ENCODE peak calls at places on chromosome 13, in eight cellular contexts. A is choroid plexus epithelial cell, V is body of pancreas, U is tibial nerve, Q is cardiac fibroblast, H is colonic mucosa, N is fibroblast of lung, D is astrocyte of the spinal cord. W is an unnamed sample.

GRCh38 chr13:97231118-97231831 is 9.1 kb downstream of the MBNL2 start:
- DNase-seq in D (no peak), U (no peak), Q (no peak), N (peak; percentile 47), H (no peak), V (no peak), A (no peak), W (no peak)

GRCh38 chr13:39840201-39840600 is 184.7 kb downstream of the COG6 start:
- DNase-seq in V (no peak), A (no peak), Q (no peak), N (no peak), U (peak; percentile 34), H (no peak), D (peak; percentile 69), W (no peak)

GRCh38 chr13:101449971-101450748 is 2.3 kb upstream of the ITGBL1 start:
- DNase-seq in V (no peak), A (peak; percentile 77), Q (peak; percentile 61), D (peak; percentile 91), H (no peak), N (peak; percentile 96), U (no peak), W (no peak)

GRCh38 chr13:113061796-113062425 is 43.7 kb upstream of the F7 start:
- DNase-seq in H (no peak), N (no peak), V (no peak), Q (no peak), A (no peak), U (no peak), D (no peak), W (no peak)

GRCh38 chr13:76692326-76692725 is 193.9 kb downstream of the KCTD12 start:
- DNase-seq in D (no peak), U (no peak), V (no peak), Q (no peak), N (no peak), A (no peak), H (no peak), W (no peak)

GRCh38 chr13:60584976-60585375 is 188.0 kb downstream of the TDRD3 start:
- DNase-seq in V (no peak), U (peak; percentile 20), D (peak; percentile 62), A (peak; percentile 67), N (peak; percentile 54), Q (peak; percentile 51), H (no peak), W (no peak)

GRCh38 chr13:67148219-67148583 is 81.9 kb downstream of the PCDH9 start:
- DNase-seq in Q (peak; percentile 61), A (peak; percentile 75), V (no peak), D (peak; percentile 79), N (peak; percentile 66), U (no peak), H (no peak), W (no peak)

GRCh38 chr13:88005188-88005587 is 334.0 kb downstream of the SLITRK5 start:
- DNase-seq in V (no peak), Q (no peak), A (peak; percentile 13), H (no peak), U (no peak), D (no peak), N (no peak), W (no peak)

GRCh38 chr13:34730966-34731365 is 211.1 kb upstream of the NBEA start:
- DNase-seq in N (peak; percentile 16), U (no peak), H (no peak), Q (no peak), V (no peak), D (no peak), A (no peak), W (no peak)

GRCh38 chr13:73133536-73133935 is 74.7 kb downstream of the KLF5 start:
- DNase-seq in H (peak; percentile 85), U (no peak), A (no peak), V (no peak), N (peak; percentile 43), D (no peak), Q (no peak), W (no peak)

GRCh38 chr13:110690516-110690915 is 15.4 kb downstream of the CARS2 start:
- DNase-seq in A (no peak), H (no peak), Q (no peak), N (no peak), V (peak; percentile 63), U (no peak), D (no peak), W (peak; percentile 11)

GRCh38 chr13:32045963-32046785 is 14.6 kb downstream of the FRY start:
- DNase-seq in Q (peak; percentile 77), U (no peak), H (peak; percentile 40), V (no peak), N (peak; percentile 54), D (peak; percentile 46), A (peak; percentile 72), W (peak; percentile 23)

GRCh38 chr13:103351035-103351828 is 285.0 kb upstream of the SLC10A2 start:
- DNase-seq in Q (peak; percentile 39), U (no peak), H (no peak), A (peak; percentile 70), N (peak; percentile 75), D (peak; percentile 87), V (peak; percentile 10), W (peak; percentile 16)

GRCh38 chr13:24005711-24006281 is 108.5 kb upstream of the C1QTNF9B start:
- DNase-seq in H (no peak), Q (no peak), N (peak; percentile 13), D (no peak), V (no peak), U (no peak), A (peak; percentile 47), W (no peak)

GRCh38 chr13:98262307-98262706 is 85.2 kb upstream of the RNF113B start:
- DNase-seq in N (no peak), D (no peak), V (no peak), A (no peak), U (no peak), Q (no peak), H (no peak), W (no peak)

GRCh38 chr13:52599853-52600603 is 42.2 kb upstream of the HNRNPA1L2 start:
- DNase-seq in N (peak; percentile 35), U (no peak), D (peak; percentile 33), V (peak; percentile 28), H (peak; percentile 36), A (peak; percentile 41), Q (peak; percentile 10), W (no peak)

GRCh38 chr13:52597676-52598075 is 44.6 kb upstream of the HNRNPA1L2 start:
- DNase-seq in A (no peak), Q (no peak), V (no peak), D (no peak), N (no peak), U (no peak), H (no peak), W (no peak)

GRCh38 chr13:52599037-52599852 is 43.0 kb upstream of the HNRNPA1L2 start:
- DNase-seq in H (no peak), N (peak; percentile 82), D (peak; percentile 82), A (peak; percentile 67), U (no peak), V (no peak), Q (peak; percentile 63), W (no peak)

DNA sequence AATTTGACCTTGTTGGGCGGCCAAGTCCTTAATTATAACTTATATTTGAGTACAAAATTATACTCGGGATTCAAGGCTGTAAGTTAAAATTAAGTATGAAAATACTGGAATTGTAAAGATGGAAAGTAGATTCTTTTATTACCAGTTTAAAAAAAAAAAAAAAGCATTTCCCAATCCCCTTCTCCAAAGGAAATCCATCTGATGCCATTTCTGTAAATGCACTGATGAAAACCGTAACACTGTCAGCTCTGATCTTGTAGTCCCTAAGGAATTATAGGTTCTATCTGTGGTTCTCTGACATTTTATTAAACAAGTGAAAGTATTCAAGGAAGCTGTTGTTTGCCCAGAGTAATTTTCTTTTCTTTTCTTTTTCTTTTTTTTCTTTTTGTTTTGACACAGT is 41.6 kb upstream of the HNRNPA1L2 start:
- DNase-seq in U (no peak), V (no peak), N (no peak), D (peak; percentile 44), Q (peak; percentile 9), H (no peak), A (peak; percentile 32), W (no peak)
- H3K4me3 ChIP-seq in U (peak overlapping the region; percentile 37), V (peak overlapping the region; percentile 72), N (peak overlapping the region; percentile 53), D (peak overlapping the region; percentile 45), Q (peak overlapping the region; percentile 25), H (peak overlapping the region; percentile 53), A (peak overlapping the region; percentile 76), W (peak overlapping the region; percentile 73)

GRCh38 chr13:74555291-74556001 is 421.2 kb upstream of the KLF12 start:
- DNase-seq in V (no peak), D (no peak), Q (no peak), A (no peak), N (no peak), H (no peak), U (no peak), W (no peak)
- H3K4me3 ChIP-seq in V (no peak overlapping the region), D (no peak overlapping the region), Q (no peak overlapping the region), A (no peak overlapping the region), N (no peak overlapping the region), H (no peak overlapping the region), U (no peak overlapping the region), W (no peak overlapping the region)

DNA sequence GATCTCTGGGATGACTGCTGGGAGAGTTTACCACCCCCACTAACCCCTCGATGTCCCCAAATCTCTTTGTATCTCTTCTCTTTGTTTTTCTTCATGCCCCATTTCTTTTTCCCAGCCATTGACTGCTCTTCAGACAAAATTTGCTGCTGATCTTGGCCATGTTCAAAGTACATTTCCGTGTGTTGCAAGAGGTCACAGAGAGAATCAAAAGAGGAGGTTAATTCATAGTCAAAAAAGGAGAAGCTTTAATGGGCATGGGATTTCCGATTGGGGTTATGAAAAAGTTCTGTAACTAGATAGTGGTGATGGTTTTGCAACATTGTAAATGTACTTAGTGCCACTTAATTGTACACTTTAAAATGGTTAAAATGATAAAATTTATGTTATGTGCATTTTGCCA is 121.1 kb downstream of the FLT1 start:
- DNase-seq in H (no peak), D (no peak), U (no peak), N (no peak), A (no peak), Q (no peak), V (no peak), W (no peak)
- H3K4me3 ChIP-seq in H (no peak overlapping the region), D (no peak overlapping the region), U (no peak overlapping the region), N (no peak overlapping the region), A (no peak overlapping the region), Q (no peak overlapping the region), V (no peak overlapping the region), W (no peak overlapping the region)

DNA sequence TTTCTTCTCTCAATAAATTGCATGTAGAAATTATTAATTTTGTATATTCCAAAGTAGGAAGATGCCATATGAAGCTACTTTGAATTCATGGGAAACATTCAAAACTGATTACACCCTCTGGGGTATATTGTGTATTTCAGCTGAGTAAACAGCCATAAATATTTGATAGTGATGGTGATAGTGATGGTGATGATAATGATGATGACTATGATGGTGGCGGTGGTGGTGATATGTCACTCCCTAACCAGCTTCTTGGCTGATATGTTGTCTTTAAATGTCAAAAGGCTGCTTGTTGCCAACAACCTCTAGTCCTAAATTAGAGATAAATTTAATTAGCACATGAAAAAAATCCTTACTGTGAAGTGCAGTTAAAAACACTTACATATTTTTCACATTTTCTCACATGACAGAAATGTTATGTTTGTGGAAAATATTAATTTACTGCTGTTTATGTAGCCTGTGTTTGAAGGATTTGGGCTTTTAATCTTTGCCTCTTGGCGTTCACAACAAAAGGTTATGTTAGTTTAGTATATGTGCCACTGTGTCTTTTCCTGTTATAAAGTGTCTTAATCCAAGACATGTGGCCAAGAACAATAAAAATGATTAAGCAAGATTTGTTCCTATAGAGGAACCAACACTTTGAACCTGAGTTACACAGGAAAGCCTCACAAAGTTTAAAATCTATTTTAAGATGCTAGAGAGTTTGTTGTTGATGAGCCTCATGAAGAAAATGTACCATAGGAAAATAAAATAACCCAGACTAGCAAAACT is 102.2 kb downstream of the LRCH1 start:
- DNase-seq in A (peak; percentile 43), Q (peak; percentile 61), H (no peak), V (no peak), N (no peak), U (no peak), D (no peak), W (no peak)
- H3K4me3 ChIP-seq in A (no peak overlapping the region), Q (no peak overlapping the region), H (no peak overlapping the region), V (no peak overlapping the region), N (peak overlapping the region; percentile 11), U (no peak overlapping the region), D (no peak overlapping the region), W (no peak overlapping the region)

W was measured in adrenal gland.